ENCODE peak calls at places on chromosomes 1 and 21, in four cellular contexts. V is stomach, C is A673, Y is transverse colon. X is an unnamed sample.
A peak's percentile ranks its signal among the peaks of the same experiment; 100 is the strongest.

GRCh38 chr1:7786785-7787184 is 2.7 kb downstream of the PER3 start:
- DNase-seq in V (no peak), Y (no peak), C (no peak), X (no peak)

GRCh38 chr1:188706742-188707141 is 1770.9 kb downstream of the BRINP3 start:
- DNase-seq in C (no peak), Y (no peak), V (no peak), X (no peak)

GRCh38 chr1:28449904-28450303 is 55.9 kb upstream of the RCC1 start:
- DNase-seq in V (no peak), C (no peak), Y (no peak), X (no peak)

GRCh38 chr1:39955547-39956539 is 898 bp downstream of the MFSD2A start:
- DNase-seq in V (peak; percentile 38), C (peak; percentile 69), Y (peak; percentile 71), X (no peak)

GRCh38 chr1:221948459-221948858 is 206.6 kb upstream of the DUSP10 start:
- DNase-seq in C (no peak), Y (no peak), V (no peak), X (no peak)

GRCh38 chr21:41121785-41122415 is 46.1 kb upstream of the BACE2 start:
- DNase-seq in Y (peak; percentile 90), V (peak; percentile 95), C (peak; percentile 69), X (peak; percentile 84)

GRCh38 chr1:26387447-26387846 is 14.9 kb upstream of the ZNF683 start:
- DNase-seq in C (no peak), Y (peak; percentile 14), V (no peak), X (no peak)

GRCh38 chr1:77175230-77175844 is 43.9 kb downstream of the PIGK start:
- DNase-seq in Y (no peak), C (peak; percentile 22), V (no peak), X (no peak)

GRCh38 chr1:20693623-20694022 is 24.2 kb downstream of the KIF17 start:
- DNase-seq in V (no peak), Y (no peak), C (no peak), X (peak; percentile 2)

GRCh38 chr1:173506437-173506836 is 29.3 kb downstream of the PRDX6 start:
- DNase-seq in V (peak; percentile 56), C (no peak), Y (peak; percentile 82), X (no peak)

GRCh38 chr1:191608367-191608766 is 549.9 kb upstream of the RGS18 start:
- DNase-seq in Y (no peak), V (no peak), C (no peak), X (no peak)

GRCh38 chr21:14598065-14598464 is 52.0 kb upstream of the SAMSN1 start:
- DNase-seq in C (no peak), Y (no peak), V (no peak), X (no peak)

GRCh38 chr1:58162952-58163550 is 383.5 kb downstream of the OMA1 start:
- DNase-seq in Y (peak; percentile 42), C (peak; percentile 87), V (peak; percentile 59), X (peak; percentile 50)

GRCh38 chr1:153790282-153790995 is 15.2 kb downstream of the SLC27A3 start:
- DNase-seq in C (no peak), V (peak; percentile 39), Y (peak; percentile 69), X (peak; percentile 94)

GRCh38 chr21:36422279-36423098 is 37.3 kb downstream of the CHAF1B start:
- DNase-seq in Y (peak; percentile 63), V (peak; percentile 66), C (peak; percentile 88), X (peak; percentile 56)

GRCh38 chr1:201264072-201264471 is 19.2 kb upstream of the PKP1 start:
- DNase-seq in C (no peak), V (peak; percentile 5), Y (no peak), X (no peak)

GRCh38 chr21:33828083-33828482 is 87.5 kb downstream of the ATP5PO start:
- DNase-seq in V (no peak), C (no peak), Y (no peak), X (peak; percentile 68)

GRCh38 chr1:48681476-48682305 is 95.0 kb downstream of the BEND5 start:
- DNase-seq in V (no peak), C (no peak), Y (no peak), X (peak; percentile 58)

GRCh38 chr1:206897175-206897574 is at the start of gene IL24:
- DNase-seq in V (peak; percentile 20), C (no peak), Y (no peak), X (no peak)

GRCh38 chr1:111739984-111740765 is 980 bp upstream of the INKA2 start:
- DNase-seq in Y (peak; percentile 69), V (peak; percentile 69), C (peak; percentile 58), X (peak; percentile 91)

GRCh38 chr1:241130881-241131280 is 226.1 kb downstream of the RGS7 start:
- DNase-seq in V (no peak), Y (no peak), C (no peak), X (no peak)

GRCh38 chr1:227893696-227894305 is 53.9 kb downstream of the WNT9A start:
- DNase-seq in V (no peak), Y (no peak), C (no peak), X (no peak)

GRCh38 chr1:107004421-107004820 is 52.1 kb upstream of the PRMT6 start:
- DNase-seq in C (no peak), V (no peak), Y (no peak), X (no peak)

GRCh38 chr1:67893126-67893495 is 59.8 kb upstream of the GNG12 start:
- DNase-seq in C (no peak), Y (no peak), V (no peak), X (no peak)

GRCh38 chr1:47189844-47190562 is at the start of gene PDZK1IP1:
- DNase-seq in Y (peak; percentile 90), V (peak; percentile 96), C (peak; percentile 53), X (peak; percentile 95)

GRCh38 chr1:86581250-86581649 is 34.4 kb downstream of the CLCA4 start:
- DNase-seq in V (no peak), Y (no peak), C (no peak), X (no peak)

GRCh38 chr1:59718064-59718988 is 96.4 kb upstream of the HOOK1 start:
- DNase-seq in C (peak; percentile 68), V (no peak), Y (no peak), X (no peak)

GRCh38 chr1:164735315-164736052 is 176.5 kb downstream of the PBX1 start:
- DNase-seq in Y (no peak), V (no peak), C (no peak), X (no peak)

GRCh38 chr1:213179784-213180183 is 128.7 kb downstream of the RPS6KC1 start:
- DNase-seq in C (no peak), V (no peak), Y (no peak), X (no peak)

GRCh38 chr1:18396247-18396646 is 84.5 kb upstream of the KLHDC7A start:
- DNase-seq in Y (no peak), V (no peak), C (no peak), X (no peak)

GRCh38 chr1:53135735-53136114 is 6.7 kb downstream of the SLC1A7 start:
- DNase-seq in V (peak; percentile 3), C (no peak), Y (peak; percentile 50), X (no peak)
- H3K27ac ChIP-seq in V (peak overlapping the region; percentile 64), C (no peak overlapping the region), Y (peak overlapping the region; percentile 30), X (no peak overlapping the region)

DNA sequence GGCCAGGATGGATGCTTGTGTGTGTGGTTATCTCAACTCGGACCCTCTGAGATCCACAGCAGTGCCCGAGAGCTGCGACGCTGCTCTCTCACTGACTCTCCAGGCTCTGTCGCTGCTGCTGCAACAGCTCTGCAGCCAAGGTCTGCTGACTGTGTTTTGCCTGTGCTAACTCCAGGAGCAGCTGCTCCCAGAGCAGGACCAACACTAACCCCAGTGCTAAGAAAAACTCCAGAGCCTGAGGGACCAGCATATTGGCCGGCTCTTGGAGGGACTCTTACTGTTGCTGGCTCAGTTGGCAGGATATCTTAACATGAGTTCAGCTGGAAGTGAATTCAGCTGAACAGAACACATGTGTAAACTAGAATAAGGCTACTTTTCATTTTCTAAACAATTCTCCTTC is 4.4 kb downstream of the LCE2C start:
- DNase-seq in Y (no peak), C (no peak), V (no peak), X (no peak)
- H3K9me3 ChIP-seq in Y (no peaks in the 10 kb centered on the region), C (no peaks in the 10 kb centered on the region), V (no peaks in the 10 kb centered on the region), X (no peaks in the 10 kb centered on the region)

GRCh38 chr1:33029921-33030320 is 6.8 kb downstream of the AK2 start:
- DNase-seq in C (no peak), V (no peak), Y (no peak), X (no peak)
- H3K4me1 ChIP-seq in C (peaks cover 34% of the 10 kb centered on the region), V (peaks cover 61% of the 10 kb centered on the region), Y (peaks cover 65% of the 10 kb centered on the region), X (peaks cover 2% of the 10 kb centered on the region)

DNA sequence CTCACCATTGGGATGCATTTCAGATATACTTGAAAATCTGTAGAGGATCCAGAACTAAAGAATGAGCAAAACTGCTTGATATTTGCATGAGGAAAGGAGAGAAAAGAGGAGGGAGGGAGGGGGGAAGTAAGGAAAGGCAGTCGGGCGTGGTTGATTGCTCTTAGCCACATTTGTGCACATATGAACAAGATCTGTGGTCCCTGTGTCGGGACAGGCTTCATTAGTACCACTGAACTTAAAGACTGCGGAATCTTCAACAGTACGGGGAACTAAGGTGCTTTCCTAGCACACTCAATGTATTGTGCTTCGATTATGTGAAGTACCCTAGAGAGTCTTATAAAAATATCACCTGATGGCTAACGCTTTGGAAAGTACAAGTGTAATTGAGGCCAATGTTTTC is 59.9 kb downstream of the ZBTB18 start:
- DNase-seq in Y (no peak), C (no peak), V (no peak), X (no peak)
- H3K27ac ChIP-seq in Y (no peak overlapping the region), C (no peak overlapping the region), V (no peak overlapping the region), X (no peak overlapping the region)

GRCh38 chr1:152107984-152108898 is 7.0 kb downstream of the TCHH start:
- DNase-seq in C (no peak), V (no peak), Y (no peak), X (peak; percentile 70)
- H3K9me3 ChIP-seq in C (peaks cover 26% of the 10 kb centered on the region), V (peaks cover 21% of the 10 kb centered on the region), Y (peaks cover 8% of the 10 kb centered on the region), X (peaks cover 2% of the 10 kb centered on the region)

GRCh38 chr1:42935971-42936308 is 22.7 kb downstream of the SLC2A1 start:
- DNase-seq in C (no peak), V (no peak), Y (no peak), X (no peak)
- H3K4me1 ChIP-seq in C (peaks cover 2% of the 10 kb centered on the region), V (peaks cover 87% of the 10 kb centered on the region), Y (peaks cover 85% of the 10 kb centered on the region), X (peaks cover 6% of the 10 kb centered on the region)